ENCODE peak calls at places on chromosomes 4 and X, in seven cellular contexts. One of them, this sample, is unnamed.
A peak's percentile ranks its signal among the peaks of the same experiment; 100 is the strongest.

GRCh38 chrX:3094261-3094660 is 53.0 kb downstream of the ARSF start:
- DNase-seq in NCI-H69: no peak
- DNase-seq in SJSA1: no peak
- DNase-seq in left cardiac atrium: no peak
- DNase-seq in stromal cell of bone marrow: no peak
- DNase-seq in stomach: no peak
- DNase-seq in fibroblast of mammary gland: peak; percentile 1
- DNase-seq in this sample: no peak

GRCh38 chr4:150268444-150268843 is 190.2 kb downstream of the DCLK2 start:
- DNase-seq in fibroblast of mammary gland: peak; percentile 74
- DNase-seq in NCI-H69: no peak
- DNase-seq in left cardiac atrium: no peak
- DNase-seq in stromal cell of bone marrow: no peak
- DNase-seq in SJSA1: no peak
- DNase-seq in stomach: no peak
- DNase-seq in this sample: peak; percentile 53

GRCh38 chrX:44025611-44026010 is 52.4 kb upstream of the NDP start:
- DNase-seq in left cardiac atrium: no peak
- DNase-seq in NCI-H69: no peak
- DNase-seq in stomach: no peak
- DNase-seq in SJSA1: no peak
- DNase-seq in fibroblast of mammary gland: peak; percentile 59
- DNase-seq in stromal cell of bone marrow: peak; percentile 69
- DNase-seq in this sample: peak; percentile 47

GRCh38 chr4:42566835-42567234 is 90.1 kb downstream of the ATP8A1 start:
- DNase-seq in SJSA1: no peak
- DNase-seq in left cardiac atrium: no peak
- DNase-seq in stromal cell of bone marrow: no peak
- DNase-seq in fibroblast of mammary gland: no peak
- DNase-seq in stomach: no peak
- DNase-seq in NCI-H69: no peak
- DNase-seq in this sample: no peak

GRCh38 chr4:158729716-158730559 is 6.7 kb upstream of the PPID start:
- DNase-seq in fibroblast of mammary gland: peak; percentile 70
- DNase-seq in stomach: peak; percentile 68
- DNase-seq in SJSA1: peak; percentile 62
- DNase-seq in stromal cell of bone marrow: peak; percentile 46
- DNase-seq in left cardiac atrium: peak; percentile 51
- DNase-seq in NCI-H69: peak; percentile 66
- DNase-seq in this sample: peak; percentile 78

GRCh38 chrX:68692651-68693050 is 45.2 kb downstream of the STARD8 start:
- DNase-seq in left cardiac atrium: no peak
- DNase-seq in stomach: no peak
- DNase-seq in stromal cell of bone marrow: no peak
- DNase-seq in fibroblast of mammary gland: peak; percentile 40
- DNase-seq in SJSA1: no peak
- DNase-seq in NCI-H69: no peak
- DNase-seq in this sample: no peak

GRCh38 chr4:170868191-170868590 is 778.4 kb upstream of the AADAT start:
- DNase-seq in NCI-H69: peak; percentile 5
- DNase-seq in stomach: no peak
- DNase-seq in fibroblast of mammary gland: peak; percentile 41
- DNase-seq in SJSA1: no peak
- DNase-seq in stromal cell of bone marrow: no peak
- DNase-seq in left cardiac atrium: no peak
- DNase-seq in this sample: no peak

GRCh38 chrX:3638280-3638873 is 75.1 kb downstream of the PRKX start:
- DNase-seq in fibroblast of mammary gland: peak; percentile 59
- DNase-seq in stomach: peak; percentile 53
- DNase-seq in stromal cell of bone marrow: peak; percentile 24
- DNase-seq in SJSA1: no peak
- DNase-seq in left cardiac atrium: peak; percentile 25
- DNase-seq in NCI-H69: peak; percentile 29
- DNase-seq in this sample: peak; percentile 52

GRCh38 chr4:173270312-173271027 is 63.7 kb downstream of the HMGB2 start:
- DNase-seq in fibroblast of mammary gland: peak; percentile 25
- DNase-seq in left cardiac atrium: no peak
- DNase-seq in stomach: no peak
- DNase-seq in NCI-H69: no peak
- DNase-seq in SJSA1: no peak
- DNase-seq in stromal cell of bone marrow: no peak
- DNase-seq in this sample: no peak

GRCh38 chrX:74187211-74187610 is 116.8 kb upstream of the ZCCHC13 start:
- DNase-seq in NCI-H69: no peak
- DNase-seq in SJSA1: no peak
- DNase-seq in stomach: no peak
- DNase-seq in fibroblast of mammary gland: peak; percentile 6
- DNase-seq in left cardiac atrium: no peak
- DNase-seq in stromal cell of bone marrow: no peak
- DNase-seq in this sample: no peak

GRCh38 chr4:39505581-39505980 is 21.7 kb downstream of the UGDH start:
- DNase-seq in stomach: no peak
- DNase-seq in left cardiac atrium: no peak
- DNase-seq in fibroblast of mammary gland: peak; percentile 44
- DNase-seq in NCI-H69: no peak
- DNase-seq in stromal cell of bone marrow: no peak
- DNase-seq in SJSA1: no peak
- DNase-seq in this sample: no peak

GRCh38 chr4:139457318-139457717 is 3.4 kb downstream of the RAB33B start:
- DNase-seq in fibroblast of mammary gland: peak; percentile 41
- DNase-seq in stromal cell of bone marrow: no peak
- DNase-seq in stomach: no peak
- DNase-seq in left cardiac atrium: no peak
- DNase-seq in NCI-H69: peak; percentile 8
- DNase-seq in SJSA1: no peak
- DNase-seq in this sample: no peak

GRCh38 chrX:119760026-119760902 is 1.9 kb downstream of the SOWAHD start:
- DNase-seq in fibroblast of mammary gland: no peak
- DNase-seq in stromal cell of bone marrow: no peak
- DNase-seq in left cardiac atrium: no peak
- DNase-seq in SJSA1: no peak
- DNase-seq in NCI-H69: no peak
- DNase-seq in stomach: no peak
- DNase-seq in this sample: no peak

GRCh38 chr4:13711233-13711775 is 83.8 kb upstream of the BOD1L1 start:
- DNase-seq in fibroblast of mammary gland: no peak
- DNase-seq in SJSA1: no peak
- DNase-seq in left cardiac atrium: no peak
- DNase-seq in stromal cell of bone marrow: no peak
- DNase-seq in NCI-H69: peak; percentile 22
- DNase-seq in stomach: no peak
- DNase-seq in this sample: no peak

GRCh38 chr4:77127837-77128621 is 29.0 kb upstream of the CCNG2 start:
- DNase-seq in stomach: no peak
- DNase-seq in NCI-H69: peak; percentile 46
- DNase-seq in stromal cell of bone marrow: no peak
- DNase-seq in left cardiac atrium: no peak
- DNase-seq in SJSA1: no peak
- DNase-seq in fibroblast of mammary gland: no peak
- DNase-seq in this sample: no peak

GRCh38 chrX:85004255-85004654 is 578 bp downstream of the APOOL start:
- DNase-seq in fibroblast of mammary gland: peak; percentile 40
- DNase-seq in stomach: no peak
- DNase-seq in left cardiac atrium: no peak
- DNase-seq in SJSA1: no peak
- DNase-seq in stromal cell of bone marrow: no peak
- DNase-seq in NCI-H69: peak; percentile 10
- DNase-seq in this sample: peak; percentile 38

GRCh38 chrX:7706032-7706431 is 136.9 kb upstream of the VCX start:
- DNase-seq in fibroblast of mammary gland: no peak
- DNase-seq in stromal cell of bone marrow: no peak
- DNase-seq in stomach: no peak
- DNase-seq in SJSA1: no peak
- DNase-seq in left cardiac atrium: no peak
- DNase-seq in NCI-H69: peak; percentile 53
- DNase-seq in this sample: peak; percentile 15

GRCh38 chrX:41276661-41277506 is 57.1 kb upstream of the DDX3X start:
- DNase-seq in left cardiac atrium: no peak
- DNase-seq in SJSA1: no peak
- DNase-seq in stromal cell of bone marrow: no peak
- DNase-seq in stomach: no peak
- DNase-seq in NCI-H69: no peak
- DNase-seq in fibroblast of mammary gland: no peak
- DNase-seq in this sample: no peak

GRCh38 chrX:49879656-49880277 is 483 bp downstream of the USP27X start:
- DNase-seq in NCI-H69: peak; percentile 6
- DNase-seq in fibroblast of mammary gland: no peak
- DNase-seq in SJSA1: no peak
- DNase-seq in stomach: no peak
- DNase-seq in left cardiac atrium: no peak
- DNase-seq in stromal cell of bone marrow: no peak
- DNase-seq in this sample: no peak

GRCh38 chr4:38230121-38230728 is 270.0 kb downstream of the PTTG2 start:
- DNase-seq in stomach: peak; percentile 66
- DNase-seq in fibroblast of mammary gland: no peak
- DNase-seq in left cardiac atrium: no peak
- DNase-seq in SJSA1: no peak
- DNase-seq in stromal cell of bone marrow: no peak
- DNase-seq in NCI-H69: peak; percentile 81
- DNase-seq in this sample: no peak

GRCh38 chrX:10197597-10198210 is 40.9 kb downstream of the CLCN4 start:
- DNase-seq in NCI-H69: peak; percentile 92
- DNase-seq in fibroblast of mammary gland: no peak
- DNase-seq in SJSA1: no peak
- DNase-seq in stomach: no peak
- DNase-seq in stromal cell of bone marrow: no peak
- DNase-seq in left cardiac atrium: peak; percentile 39
- DNase-seq in this sample: no peak

GRCh38 chr4:157079441-157079840 is 3.5 kb downstream of the GLRB start:
- DNase-seq in stromal cell of bone marrow: no peak
- DNase-seq in SJSA1: no peak
- DNase-seq in stomach: no peak
- DNase-seq in NCI-H69: no peak
- DNase-seq in fibroblast of mammary gland: no peak
- DNase-seq in left cardiac atrium: no peak
- DNase-seq in this sample: no peak

GRCh38 chr4:8272472-8273428 is 3.2 kb downstream of the HTRA3 start:
- DNase-seq in fibroblast of mammary gland: no peak
- DNase-seq in NCI-H69: no peak
- DNase-seq in stromal cell of bone marrow: no peak
- DNase-seq in SJSA1: no peak
- DNase-seq in stomach: no peak
- DNase-seq in left cardiac atrium: peak; percentile 57
- DNase-seq in this sample: peak; percentile 61

GRCh38 chr4:179671609-179672008 is 2229.4 kb upstream of the AGA start:
- DNase-seq in SJSA1: no peak
- DNase-seq in left cardiac atrium: no peak
- DNase-seq in NCI-H69: no peak
- DNase-seq in stromal cell of bone marrow: no peak
- DNase-seq in stomach: no peak
- DNase-seq in fibroblast of mammary gland: no peak
- DNase-seq in this sample: no peak

GRCh38 chr4:87505862-87506261 is 23.3 kb downstream of the SPARCL1 start:
- DNase-seq in stromal cell of bone marrow: no peak
- DNase-seq in fibroblast of mammary gland: no peak
- DNase-seq in left cardiac atrium: no peak
- DNase-seq in SJSA1: no peak
- DNase-seq in stomach: no peak
- DNase-seq in NCI-H69: no peak
- DNase-seq in this sample: no peak

GRCh38 chr4:108181704-108182103 is 13.0 kb upstream of the LEF1 start:
- DNase-seq in left cardiac atrium: no peak
- DNase-seq in SJSA1: no peak
- DNase-seq in NCI-H69: peak; percentile 2
- DNase-seq in fibroblast of mammary gland: no peak
- DNase-seq in stomach: no peak
- DNase-seq in stromal cell of bone marrow: no peak
- DNase-seq in this sample: no peak

GRCh38 chrX:117093319-117093718 is 630.5 kb upstream of the CT83 start:
- DNase-seq in left cardiac atrium: no peak
- DNase-seq in stomach: no peak
- DNase-seq in stromal cell of bone marrow: no peak
- DNase-seq in SJSA1: no peak
- DNase-seq in NCI-H69: no peak
- DNase-seq in fibroblast of mammary gland: no peak
- DNase-seq in this sample: no peak

GRCh38 chr4:143186202-143186601 is 1.5 kb downstream of the USP38 start:
- DNase-seq in fibroblast of mammary gland: peak; percentile 59
- DNase-seq in left cardiac atrium: no peak
- DNase-seq in SJSA1: no peak
- DNase-seq in stomach: no peak
- DNase-seq in stromal cell of bone marrow: no peak
- DNase-seq in NCI-H69: peak; percentile 3
- DNase-seq in this sample: peak; percentile 15

GRCh38 chrX:37905436-37906147 is 58.2 kb upstream of the DYNLT3 start:
- DNase-seq in NCI-H69: peak; percentile 92
- DNase-seq in SJSA1: peak; percentile 59
- DNase-seq in fibroblast of mammary gland: peak; percentile 10
- DNase-seq in left cardiac atrium: no peak
- DNase-seq in stromal cell of bone marrow: no peak
- DNase-seq in stomach: peak; percentile 25
- DNase-seq in this sample: peak; percentile 9

GRCh38 chrX:118226060-118226428 is 109.4 kb upstream of the KLHL13 start:
- DNase-seq in fibroblast of mammary gland: peak; percentile 29
- DNase-seq in stomach: no peak
- DNase-seq in left cardiac atrium: no peak
- DNase-seq in NCI-H69: peak; percentile 66
- DNase-seq in stromal cell of bone marrow: no peak
- DNase-seq in SJSA1: no peak
- DNase-seq in this sample: peak; percentile 18

GRCh38 chr4:183504930-183505555 is at the start of gene ING2:
- DNase-seq in stromal cell of bone marrow: peak; percentile 61
- DNase-seq in SJSA1: no peak
- DNase-seq in NCI-H69: peak; percentile 86
- DNase-seq in stomach: no peak
- DNase-seq in fibroblast of mammary gland: no peak
- DNase-seq in left cardiac atrium: no peak
- DNase-seq in this sample: no peak